ENCODE peak calls at places on chromosomes 3 and 15, in nine cellular contexts. F, E, J, N, L, S, W, B and V are unnamed samples.

GRCh38 chr15:99545605-99546004 is 20.2 kb upstream of the MEF2A start:
- DNase-seq in F (no peak), S (no peak), J (no peak), N (no peak), B (no peak), W (no peak), E (no peak), L (no peak), V (no peak)

GRCh38 chr15:49096090-49096750 is 50.0 kb upstream of the SECISBP2L start:
- DNase-seq in B (no peak), L (no peak), E (no peak), S (no peak), N (no peak), F (no peak), J (no peak), W (no peak), V (no peak)

GRCh38 chr15:31435891-31436628 is 109.4 kb downstream of the KLF13 start:
- DNase-seq in N (no peak), B (peak; percentile 63), S (no peak), F (no peak), L (no peak), W (no peak), J (no peak), E (no peak), V (no peak)

GRCh38 chr3:187227658-187228258 is 30.5 kb downstream of the RTP1 start:
- DNase-seq in S (no peak), B (no peak), J (no peak), F (no peak), E (no peak), N (no peak), L (no peak), W (no peak), V (no peak)

GRCh38 chr3:127221062-127222035 is 28.4 kb downstream of the PRR23E start:
- DNase-seq in J (no peak), L (no peak), N (no peak), S (no peak), E (no peak), F (no peak), B (no peak), W (no peak), V (no peak)

GRCh38 chr3:42708611-42709151 is 6.1 kb upstream of the HHATL start:
- DNase-seq in S (peak; percentile 59), L (no peak), F (no peak), E (no peak), J (peak; percentile 13), B (no peak), N (peak; percentile 42), W (no peak), V (no peak)

GRCh38 chr15:77981281-77982126 is 96.0 kb downstream of the TBC1D2B start:
- DNase-seq in L (no peak), W (no peak), S (peak; percentile 53), B (no peak), F (no peak), N (no peak), J (no peak), E (no peak), V (no peak)

GRCh38 chr3:133106169-133106568 is 68.0 kb downstream of the TMEM108 start:
- DNase-seq in E (no peak), F (no peak), B (no peak), S (no peak), N (no peak), L (no peak), W (no peak), J (no peak), V (no peak)

GRCh38 chr15:78272776-78273175 is 8.4 kb downstream of the DNAJA4 start:
- DNase-seq in S (no peak), N (no peak), L (no peak), E (no peak), W (no peak), B (no peak), F (no peak), J (no peak), V (no peak)

GRCh38 chr3:131401978-131402377 is 20.4 kb downstream of the NUDT16 start:
- DNase-seq in B (no peak), L (no peak), N (no peak), J (no peak), S (no peak), F (no peak), W (no peak), E (no peak), V (no peak)

GRCh38 chr15:70033109-70033508 is 64.6 kb downstream of the TLE3 start:
- DNase-seq in L (no peak), B (no peak), E (no peak), N (no peak), W (no peak), S (peak; percentile 34), F (no peak), J (no peak), V (no peak)

GRCh38 chr3:26438981-26439884 is 183.3 kb upstream of the LRRC3B start:
- DNase-seq in J (no peak), L (no peak), W (no peak), F (no peak), N (no peak), S (no peak), E (no peak), B (no peak), V (no peak)

GRCh38 chr3:118782755-118783202 is 251.9 kb downstream of the IGSF11 start:
- DNase-seq in B (no peak), F (no peak), N (no peak), S (no peak), J (no peak), W (no peak), L (peak; percentile 90), E (no peak), V (no peak)

GRCh38 chr3:161343986-161344385 is 27.3 kb downstream of the SPTSSB start:
- DNase-seq in B (no peak), L (no peak), N (no peak), E (no peak), S (no peak), F (no peak), W (no peak), J (no peak), V (no peak)

GRCh38 chr15:69612112-69612511 is 159.5 kb downstream of the RPLP1 start:
- DNase-seq in W (no peak), F (no peak), E (no peak), J (peak; percentile 43), S (no peak), N (no peak), B (no peak), L (no peak), V (no peak)

GRCh38 chr3:69121513-69121912 is 882 bp downstream of the LMOD3 start:
- DNase-seq in F (no peak), L (no peak), B (no peak), J (no peak), N (no peak), E (no peak), W (no peak), S (no peak), V (no peak)
- H3K4me3 ChIP-seq in F (no peak overlapping the region), L (no peak overlapping the region), B (no peak overlapping the region), J (peak overlapping the region; percentile 44), N (no peak overlapping the region), E (no peak overlapping the region), W (no peak overlapping the region), S (no peak overlapping the region), V (no peak overlapping the region)

DNA sequence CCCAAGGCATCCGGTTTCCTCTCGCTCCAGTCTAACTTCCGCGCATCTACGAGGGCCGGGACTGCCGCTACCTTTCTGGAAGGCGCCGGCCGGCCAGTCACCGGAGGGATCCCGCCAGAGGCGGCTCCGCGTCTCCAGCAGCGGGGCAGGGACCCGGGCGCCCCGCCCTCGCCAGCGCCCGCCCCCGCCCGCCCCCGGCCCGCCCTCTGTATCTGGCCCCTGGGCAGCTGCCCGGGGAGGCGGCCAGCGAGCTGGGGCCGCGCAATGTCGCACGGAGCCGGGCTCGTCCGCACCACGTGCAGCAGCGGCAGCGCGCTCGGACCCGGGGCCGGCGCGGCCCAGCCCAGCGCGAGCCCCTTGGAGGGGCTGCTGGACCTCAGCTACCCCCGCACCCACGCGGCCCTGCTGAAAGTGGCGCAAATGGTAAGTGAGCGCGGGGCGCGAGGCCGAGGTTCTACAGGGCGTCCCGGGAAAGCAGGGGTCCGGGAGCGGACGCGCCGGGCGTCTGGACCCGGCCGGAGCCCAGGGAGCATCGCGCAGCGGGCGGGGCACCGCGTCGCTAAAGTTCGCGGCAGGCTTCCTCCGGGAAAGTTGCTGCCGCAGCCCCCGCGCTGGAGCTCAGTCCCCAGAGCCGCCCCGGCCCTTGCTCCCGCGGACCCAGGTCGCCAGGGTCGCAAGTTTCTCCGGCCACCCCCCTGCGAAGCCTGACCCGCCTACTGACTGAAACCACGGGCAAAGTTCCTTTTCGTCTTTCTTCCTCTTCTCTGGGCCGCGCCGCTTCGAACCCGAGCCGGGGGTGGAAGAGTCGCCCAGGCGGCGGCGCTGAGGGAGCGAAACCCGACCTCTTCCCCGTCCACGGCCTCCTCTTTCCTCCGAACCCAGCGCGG is at the start of gene CMTM7:
- DNase-seq in S (peak; percentile 82), J (peak; percentile 75), F (peak; percentile 72), B (peak; percentile 78), W (peak; percentile 79), L (no peak), E (no peak), N (peak; percentile 64), V (no peak)
- TF ChIP-seq POLR2A in S (no peak), J (no peak), F (peak; percentile 45), B (no peak), W (no peak), L (no peak), E (no peak), N (no peak), V (no peak)

GRCh38 chr3:9791790-9792404 is 376 bp downstream of the TADA3 start:
- DNase-seq in F (no peak), W (no peak), N (no peak), E (no peak), L (no peak), B (no peak), S (no peak), J (no peak), V (no peak)
- H3K36me3 ChIP-seq in F (no peaks in the 10 kb centered on the region), W (peaks cover 63% of the 10 kb centered on the region), N (no peaks in the 10 kb centered on the region), E (peaks cover 14% of the 10 kb centered on the region), L (peaks cover 13% of the 10 kb centered on the region), B (peaks cover 48% of the 10 kb centered on the region), S (peaks cover 20% of the 10 kb centered on the region), J (peaks cover 49% of the 10 kb centered on the region), V (peaks cover 12% of the 10 kb centered on the region)

DNA sequence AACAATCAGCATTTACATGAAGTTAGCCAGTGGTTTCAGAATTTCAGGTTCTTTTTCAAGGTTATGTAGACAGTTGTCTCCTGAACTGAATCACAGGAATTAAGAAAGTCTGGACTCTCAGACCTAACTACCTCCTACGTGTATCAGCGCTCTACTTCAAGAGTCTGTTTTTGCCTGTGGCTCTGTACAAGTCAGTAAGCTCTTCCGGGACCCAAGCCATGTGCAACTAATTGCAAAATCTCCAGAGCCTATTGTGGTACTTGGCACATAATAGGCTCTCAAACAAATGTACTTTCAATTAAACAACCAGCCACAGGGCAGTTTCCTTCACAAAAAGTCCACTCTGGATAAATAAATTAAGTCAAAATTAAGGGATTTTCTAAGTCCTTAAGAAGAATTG is 414.2 kb downstream of the PDCD6IP start:
- DNase-seq in N (no peak), F (no peak), W (peak; percentile 71), J (peak; percentile 17), L (no peak), E (no peak), S (no peak), B (no peak), V (no peak)
- H3K4me3 ChIP-seq in N (no peak overlapping the region), F (no peak overlapping the region), W (no peak overlapping the region), J (no peak overlapping the region), L (no peak overlapping the region), E (no peak overlapping the region), S (no peak overlapping the region), B (no peak overlapping the region), V (no peak overlapping the region)

GRCh38 chr15:81000626-81001179 is at the start of gene TLNRD1:
- DNase-seq in N (peak; percentile 83), W (peak; percentile 90), B (peak; percentile 86), F (peak; percentile 87), J (peak; percentile 95), S (peak; percentile 95), E (no peak), L (no peak), V (peak; percentile 70)
- TF ChIP-seq POLR2A in N (peak; percentile 84), W (peak; percentile 81), B (peak; percentile 83), F (peak; percentile 81), J (no peak), S (peak; percentile 85), E (peak; percentile 81), L (peak; percentile 92), V (peak; percentile 85)